ENCODE peak calls at places on chromosomes 4 and X, in eight cellular contexts. Z, S, V, Y, P, G, A and L are unnamed samples.

GRCh38 chr4:127995776-127996175 is 30.6 kb downstream of the ABHD18 start:
- DNase-seq in Z (no peak), S (peak; percentile 81), V (no peak), Y (peak; percentile 70), P (peak; percentile 62), G (no peak), A (peak; percentile 11), L (no peak)

GRCh38 chr4:122293374-122294365 is 85.1 kb upstream of the ADAD1 start:
- DNase-seq in Z (no peak), S (no peak), V (no peak), Y (no peak), P (no peak), G (no peak), A (peak; percentile 3), L (no peak)

GRCh38 chr4:100290585-100290984 is 100.3 kb upstream of the DDIT4L start:
- DNase-seq in Z (no peak), S (peak; percentile 80), V (no peak), Y (peak; percentile 50), P (peak; percentile 23), G (no peak), A (peak; percentile 21), L (no peak)

GRCh38 chrX:16137416-16138107 is 14.2 kb downstream of the GRPR start:
- DNase-seq in Z (no peak), S (no peak), V (no peak), Y (no peak), P (no peak), G (no peak), A (no peak), L (no peak)

GRCh38 chr4:94640151-94640550 is 117.6 kb upstream of the BMPR1B start:
- DNase-seq in Z (no peak), S (no peak), V (no peak), Y (no peak), P (no peak), G (no peak), A (no peak), L (no peak)

GRCh38 chr4:3257691-3258482 is 8.9 kb downstream of the MSANTD1 start:
- DNase-seq in Z (no peak), S (peak; percentile 83), V (peak; percentile 15), Y (peak; percentile 76), P (peak; percentile 72), G (peak; percentile 67), A (peak; percentile 36), L (peak; percentile 25)

GRCh38 chr4:2646386-2647149 is 109.6 kb downstream of the TNIP2 start:
- DNase-seq in Z (no peak), S (no peak), V (no peak), Y (no peak), P (no peak), G (no peak), A (no peak), L (no peak)

GRCh38 chrX:8981742-8982141 is 52.2 kb downstream of the FAM9B start:
- DNase-seq in Z (no peak), S (no peak), V (no peak), Y (peak; percentile 1), P (no peak), G (no peak), A (no peak), L (no peak)

GRCh38 chr4:176387571-176387970 is 67.8 kb downstream of the SPCS3 start:
- DNase-seq in Z (no peak), S (no peak), V (peak; percentile 69), Y (peak; percentile 54), P (peak; percentile 66), G (no peak), A (peak; percentile 13), L (peak; percentile 83)

GRCh38 chr4:84914686-84915395 is 51.6 kb downstream of the WDFY3 start:
- DNase-seq in Z (no peak), S (peak; percentile 91), V (peak; percentile 86), Y (no peak), P (no peak), G (no peak), A (no peak), L (peak; percentile 70)

GRCh38 chr4:82561745-82562552 is at the start of gene TMEM150C:
- DNase-seq in Z (no peak), S (peak; percentile 6), V (peak; percentile 31), Y (peak; percentile 44), P (peak; percentile 5), G (no peak), A (peak; percentile 6), L (peak; percentile 33)

GRCh38 chr4:125434136-125434535 is 119.4 kb downstream of the FAT4 start:
- DNase-seq in Z (no peak), S (no peak), V (peak; percentile 92), Y (peak; percentile 65), P (no peak), G (no peak), A (peak; percentile 90), L (peak; percentile 90)

GRCh38 chr4:158410272-158410671 is 111.4 kb upstream of the RXFP1 start:
- DNase-seq in Z (no peak), S (peak; percentile 58), V (peak; percentile 37), Y (peak; percentile 67), P (peak; percentile 45), G (no peak), A (peak; percentile 9), L (peak; percentile 62)

GRCh38 chr4:25786497-25787065 is 76.2 kb downstream of the SEL1L3 start:
- DNase-seq in Z (no peak), S (no peak), V (no peak), Y (no peak), P (no peak), G (no peak), A (no peak), L (no peak)

GRCh38 chrX:23766650-23767551 is 16.1 kb upstream of the SAT1 start:
- DNase-seq in Z (no peak), S (no peak), V (no peak), Y (no peak), P (no peak), G (no peak), A (no peak), L (no peak)

GRCh38 chr4:132266374-132266773 is 882.7 kb upstream of the PCDH10 start:
- DNase-seq in Z (no peak), S (no peak), V (no peak), Y (no peak), P (no peak), G (no peak), A (no peak), L (no peak)

GRCh38 chrX:120629667-120630537 is at the start of gene C1GALT1C1:
- DNase-seq in Z (peak; percentile 94), S (peak; percentile 82), V (peak; percentile 94), Y (peak; percentile 97), P (peak; percentile 94), G (peak; percentile 94), A (peak; percentile 91), L (peak; percentile 92)

GRCh38 chr4:164252286-164252685 is 501.6 kb upstream of the SMIM31 start:
- DNase-seq in Z (peak; percentile 42), S (peak; percentile 23), V (no peak), Y (no peak), P (no peak), G (no peak), A (no peak), L (no peak)

GRCh38 chr4:38365748-38366310 is 298.2 kb upstream of the KLF3 start:
- DNase-seq in Z (no peak), S (no peak), V (no peak), Y (no peak), P (no peak), G (no peak), A (no peak), L (no peak)

GRCh38 chrX:85026170-85026569 is 22.5 kb downstream of the APOOL start:
- DNase-seq in Z (peak; percentile 39), S (no peak), V (no peak), Y (no peak), P (no peak), G (no peak), A (no peak), L (no peak)
- H3K4me3 ChIP-seq in Z (no peak overlapping the region), S (no peak overlapping the region), V (no peak overlapping the region), Y (no peak overlapping the region), P (no peak overlapping the region), G (no peak overlapping the region), A (no peak overlapping the region), L (no peak overlapping the region)

GRCh38 chr4:104971458-104971857 is 175.2 kb upstream of the TET2 start:
- DNase-seq in Z (no peak), S (peak; percentile 99), V (no peak), Y (no peak), P (peak; percentile 90), G (no peak), A (no peak), L (no peak)

GRCh38 chr4:104969394-104970066 is 177.1 kb upstream of the TET2 start:
- DNase-seq in Z (no peak), S (peak; percentile 35), V (no peak), Y (no peak), P (no peak), G (no peak), A (no peak), L (no peak)

GRCh38 chr4:104964387-104965175 is 182.1 kb upstream of the TET2 start:
- DNase-seq in Z (no peak), S (no peak), V (no peak), Y (no peak), P (no peak), G (no peak), A (no peak), L (no peak)

GRCh38 chr4:104967034-104967401 is 179.7 kb upstream of the TET2 start:
- DNase-seq in Z (no peak), S (peak; percentile 78), V (no peak), Y (no peak), P (peak; percentile 78), G (no peak), A (no peak), L (no peak)

GRCh38 chr4:104966349-104967033 is 180.2 kb upstream of the TET2 start:
- DNase-seq in Z (no peak), S (peak; percentile 82), V (peak; percentile 33), Y (no peak), P (peak; percentile 37), G (no peak), A (no peak), L (peak; percentile 5)
- H3K4me3 ChIP-seq in Z (no peak overlapping the region), S (no peak overlapping the region), V (no peak overlapping the region), Y (no peak overlapping the region), P (peak overlapping the region; percentile 44), G (peak overlapping the region; percentile 25), A (no peak overlapping the region), L (no peak overlapping the region)

GRCh38 chrX:19956923-19957322 is 33.9 kb downstream of the BCLAF3 start:
- DNase-seq in Z (no peak), S (no peak), V (no peak), Y (peak; percentile 24), P (no peak), G (no peak), A (peak; percentile 42), L (peak; percentile 9)

GRCh38 chrX:19954707-19955106 is 36.2 kb downstream of the BCLAF3 start:
- DNase-seq in Z (no peak), S (no peak), V (peak; percentile 15), Y (peak; percentile 37), P (no peak), G (no peak), A (peak; percentile 30), L (peak; percentile 7)

GRCh38 chrX:19958530-19959486 is 32.1 kb downstream of the BCLAF3 start:
- DNase-seq in Z (no peak), S (peak; percentile 26), V (no peak), Y (peak; percentile 19), P (peak; percentile 13), G (no peak), A (no peak), L (peak; percentile 0)

GRCh38 chrX:19953145-19953544 is 37.7 kb downstream of the BCLAF3 start:
- DNase-seq in Z (no peak), S (no peak), V (no peak), Y (no peak), P (no peak), G (no peak), A (no peak), L (no peak)

GRCh38 chrX:19955306-19955705 is 35.6 kb downstream of the BCLAF3 start:
- DNase-seq in Z (no peak), S (no peak), V (no peak), Y (no peak), P (no peak), G (no peak), A (peak; percentile 2), L (peak; percentile 3)
- H3K4me3 ChIP-seq in Z (no peak overlapping the region), S (no peak overlapping the region), V (no peak overlapping the region), Y (no peak overlapping the region), P (no peak overlapping the region), G (no peak overlapping the region), A (no peak overlapping the region), L (no peak overlapping the region)

GRCh38 chr4:304987-305680 is at the start of gene ZNF732:
- DNase-seq in Z (peak; percentile 91), S (peak; percentile 79), V (peak; percentile 70), Y (peak; percentile 68), P (no peak), G (peak; percentile 81), A (peak; percentile 15), L (peak; percentile 50)
- H3K4me3 ChIP-seq in Z (peak within 1 kb of the TSS; percentile 98), S (peak within 1 kb of the TSS; percentile 60), V (peak within 1 kb of the TSS; percentile 53), Y (peak within 1 kb of the TSS; percentile 32), P (no peak within 1 kb of the TSS), G (peak within 1 kb of the TSS; percentile 50), A (peak within 1 kb of the TSS; percentile 45), L (peak within 1 kb of the TSS; percentile 57)